ENCODE peak calls at places on chromosomes 6 and 20, in four cellular contexts. X is cerebellum; E is AG08395; O is stimulated activated naive CD8-positive, alpha-beta T cell treated with anti-CD3 and anti-CD28 coated beads, Interleukin-15, amount 100 ng/mL, for 72 hours. U is an unnamed sample.

GRCh38 chr6:16712250-16712930 is 48.9 kb downstream of the ATXN1 start:
- DNase-seq in X (no peak), E (no peak), O (peak; percentile 57), U (no peak)

GRCh38 chr20:58651548-58651822 is 402 bp downstream of the STX16 start:
- DNase-seq in X (no peak), E (no peak), O (no peak), U (no peak)

GRCh38 chr6:164927288-164928040 is 381.9 kb downstream of the C6orf118 start:
- DNase-seq in X (peak; percentile 78), E (peak; percentile 65), O (peak; percentile 46), U (peak; percentile 92)

GRCh38 chr20:56429496-56429895 is 17.4 kb downstream of the CASS4 start:
- DNase-seq in X (no peak), E (peak; percentile 58), O (no peak), U (no peak)

GRCh38 chr20:20463933-20464374 is 96.0 kb downstream of the INSM1 start:
- DNase-seq in X (no peak), E (no peak), O (no peak), U (no peak)

GRCh38 chr6:93282521-93283031 is 136.8 kb downstream of the EPHA7 start:
- DNase-seq in X (no peak), E (no peak), O (no peak), U (no peak)

GRCh38 chr6:108179741-108180140 is 13.9 kb downstream of the NR2E1 start:
- DNase-seq in X (no peak), E (no peak), O (no peak), U (no peak)

GRCh38 chr6:79671605-79672266 is 40.6 kb downstream of the SH3BGRL2 start:
- DNase-seq in X (no peak), E (no peak), O (peak; percentile 69), U (no peak)

GRCh38 chr6:167824591-167825041 is 2.1 kb upstream of the AFDN start:
- DNase-seq in X (peak; percentile 20), E (peak; percentile 63), O (no peak), U (peak; percentile 67)

GRCh38 chr20:4180355-4180754 is 165.0 kb upstream of the RNF24 start:
- DNase-seq in X (no peak), E (no peak), O (no peak), U (no peak)

GRCh38 chr6:34103321-34103720 is 42.6 kb downstream of the GRM4 start:
- DNase-seq in X (no peak), E (no peak), O (no peak), U (no peak)

GRCh38 chr6:157251565-157252247 is 71.6 kb downstream of the TMEM242 start:
- DNase-seq in X (no peak), E (no peak), O (no peak), U (no peak)

GRCh38 chr20:45828589-45828988 is 1.5 kb upstream of the TNNC2 start:
- DNase-seq in X (no peak), E (no peak), O (no peak), U (no peak)

GRCh38 chr6:32181890-32182529 is 2.0 kb downstream of the AGER start:
- DNase-seq in X (no peak), E (no peak), O (no peak), U (no peak)

GRCh38 chr6:86937219-86938079 is at the start of gene HTR1E:
- DNase-seq in X (peak; percentile 73), E (peak; percentile 12), O (peak; percentile 12), U (peak; percentile 88)

GRCh38 chr6:48957781-48958180 is 505.3 kb downstream of the MMUT start:
- DNase-seq in X (no peak), E (no peak), O (no peak), U (no peak)

GRCh38 chr6:151391021-151391470 is 313 bp downstream of the ZBTB2 start:
- DNase-seq in X (peak; percentile 79), E (peak; percentile 67), O (peak; percentile 82), U (peak; percentile 52)

GRCh38 chr6:33091957-33092356 is 16.2 kb downstream of the HLA-DPB1 start:
- DNase-seq in X (no peak), E (no peak), O (peak; percentile 66), U (no peak)

GRCh38 chr20:50323777-50324604 is 133.4 kb downstream of the CEBPB start:
- DNase-seq in X (no peak), E (no peak), O (no peak), U (no peak)

GRCh38 chr6:148203281-148203925 is 139.2 kb upstream of the SASH1 start:
- DNase-seq in X (no peak), E (peak; percentile 24), O (no peak), U (no peak)

GRCh38 chr6:32868257-32868788 is 14.3 kb downstream of the PSMB9 start:
- DNase-seq in X (peak; percentile 66), E (peak; percentile 70), O (peak; percentile 83), U (peak; percentile 84)

GRCh38 chr6:159866286-159867247 is 24.2 kb upstream of the MAS1 start:
- DNase-seq in X (no peak), E (no peak), O (no peak), U (no peak)

GRCh38 chr6:106908386-106908840 is 66.1 kb downstream of the CD24 start:
- DNase-seq in X (no peak), E (peak; percentile 13), O (no peak), U (no peak)

GRCh38 chr6:112232845-112233256 is 21.5 kb downstream of the LAMA4 start:
- DNase-seq in X (no peak), E (peak; percentile 40), O (no peak), U (no peak)

GRCh38 chr6:8054276-8054675 is 9.9 kb downstream of the BLOC1S5 start:
- DNase-seq in X (no peak), E (peak; percentile 4), O (no peak), U (no peak)

GRCh38 chr6:72464791-72465691 is 156.8 kb upstream of the KCNQ5 start:
- DNase-seq in X (no peak), E (peak; percentile 78), O (no peak), U (no peak)

GRCh38 chr20:47704746-47705496 is 80.4 kb downstream of the SULF2 start:
- DNase-seq in X (no peak), E (peak; percentile 10), O (no peak), U (no peak)

GRCh38 chr6:34025112-34025807 is 120.6 kb downstream of the GRM4 start:
- DNase-seq in X (no peak), E (no peak), O (no peak), U (no peak)

GRCh38 chr6:110039996-110040383 is 61.9 kb downstream of the GPR6 start:
- DNase-seq in X (no peak), E (no peak), O (peak; percentile 60), U (peak; percentile 25)